ENCODE peak calls at places on chromosomes 4 and X, in six cellular contexts. R is NCI-H1092 treated with DMSO at 0.1 percent for 48 hours, Z is astrocyte, Q is RPMI8226, E is germinal center, Y is left cardiac atrium. A is an unnamed sample.

GRCh38 chrX:119763175-119763574 is 4.8 kb downstream of the SOWAHD start:
- DNase-seq in R (no peak), Z (peak), Q (peak), E (no peak), Y (no peak), A (no peak)

GRCh38 chr4:99536148-99536728 is 25.4 kb downstream of the C4orf17 start:
- DNase-seq in R (no peak), Z (no peak), Q (no peak), E (no peak), Y (no peak), A (no peak)

GRCh38 chr4:74111576-74111975 is 12.6 kb upstream of the CXCL2 start:
- DNase-seq in R (no peak), Z (no peak), Q (no peak), E (no peak), Y (no peak), A (no peak)

GRCh38 chr4:74543983-74544382 is 99.0 kb downstream of the AREG start:
- DNase-seq in R (no peak), Z (peak), Q (no peak), E (no peak), Y (no peak), A (no peak)

GRCh38 chr4:68129793-68130192 is at the start of gene TMPRSS11F:
- DNase-seq in R (no peak), Z (no peak), Q (no peak), E (no peak), Y (no peak), A (no peak)

GRCh38 chrX:102672876-102673275 is 21.6 kb downstream of the GPRASP1 start:
- DNase-seq in R (no peak), Z (peak), Q (no peak), E (no peak), Y (no peak), A (no peak)

GRCh38 chr4:17554568-17554967 is 22.4 kb upstream of the LAP3 start:
- DNase-seq in R (no peak), Z (no peak), Q (no peak), E (no peak), Y (no peak), A (no peak)

GRCh38 chr4:143341186-143341755 is 4.6 kb downstream of the GAB1 start:
- DNase-seq in R (no peak), Z (no peak), Q (peak), E (no peak), Y (no peak), A (no peak)

GRCh38 chr4:42397635-42398447 is 553 bp downstream of the SHISA3 start:
- DNase-seq in R (peak), Z (peak), Q (no peak), E (peak), Y (peak), A (no peak)

GRCh38 chr4:123987408-123987807 is 590.8 kb downstream of the SPRY1 start:
- DNase-seq in R (no peak), Z (no peak), Q (no peak), E (no peak), Y (no peak), A (no peak)

GRCh38 chr4:16721618-16722291 is 176.7 kb downstream of the LDB2 start:
- DNase-seq in R (no peak), Z (peak), Q (no peak), E (no peak), Y (peak), A (peak)

GRCh38 chr4:14155803-14156202 is 528.3 kb upstream of the BOD1L1 start:
- DNase-seq in R (no peak), Z (no peak), Q (no peak), E (no peak), Y (no peak), A (no peak)

GRCh38 chr4:57342406-57342805 is 232.2 kb upstream of the IGFBP7 start:
- DNase-seq in R (no peak), Z (peak), Q (no peak), E (no peak), Y (no peak), A (no peak)

GRCh38 chr4:182973421-182974340 is 56.5 kb upstream of the DCTD start:
- DNase-seq in R (no peak), Z (peak), Q (no peak), E (no peak), Y (no peak), A (no peak)

GRCh38 chrX:42149786-42150185 is 226.4 kb upstream of the CASK start:
- DNase-seq in R (no peak), Z (no peak), Q (no peak), E (no peak), Y (peak), A (no peak)

GRCh38 chr4:8724436-8725070 is 132.0 kb downstream of the CPZ start:
- DNase-seq in R (no peak), Z (no peak), Q (no peak), E (no peak), Y (no peak), A (no peak)

GRCh38 chr4:108834787-108835384 is 72.0 kb upstream of the ETNPPL start:
- DNase-seq in R (peak), Z (peak), Q (peak), E (no peak), Y (no peak), A (peak)

GRCh38 chr4:99024481-99025275 is 29.2 kb downstream of the METAP1 start:
- DNase-seq in R (no peak), Z (no peak), Q (no peak), E (no peak), Y (no peak), A (no peak)

GRCh38 chr4:879730-880079 is 52.4 kb downstream of the GAK start:
- DNase-seq in R (no peak), Z (no peak), Q (no peak), E (no peak), Y (no peak), A (no peak)

GRCh38 chr4:126890994-126891393 is 741.8 kb upstream of the INTU start:
- DNase-seq in R (no peak), Z (peak), Q (no peak), E (no peak), Y (no peak), A (no peak)